ENCODE peak calls at places on chromosomes 3 and 15, in four cellular contexts. One of them, this sample, is unnamed.

GRCh38 chr3:14170569-14171159 is 7.7 kb downstream of the XPC start:
- DNase-seq in activated B cell treated with CpG ODN at 0.5 μM for 24 hours: no peak
- DNase-seq in upper lobe of right lung: no peak
- DNase-seq in SK-N-SH: no peak
- DNase-seq in this sample: no peak

GRCh38 chr3:136195258-136196063 is 674 bp downstream of the MSL2 start:
- DNase-seq in activated B cell treated with CpG ODN at 0.5 μM for 24 hours: peak
- DNase-seq in upper lobe of right lung: peak
- DNase-seq in SK-N-SH: peak
- DNase-seq in this sample: peak

GRCh38 chr3:11555823-11556222 is 87.9 kb downstream of the VGLL4 start:
- DNase-seq in upper lobe of right lung: peak
- DNase-seq in SK-N-SH: no peak
- DNase-seq in activated B cell treated with CpG ODN at 0.5 μM for 24 hours: no peak
- DNase-seq in this sample: no peak

GRCh38 chr3:193396451-193397244 is 18.1 kb upstream of the ATP13A5 start:
- DNase-seq in SK-N-SH: no peak
- DNase-seq in activated B cell treated with CpG ODN at 0.5 μM for 24 hours: no peak
- DNase-seq in upper lobe of right lung: no peak
- DNase-seq in this sample: no peak

GRCh38 chr3:27494784-27495183 is 10.6 kb upstream of the SLC4A7 start:
- DNase-seq in activated B cell treated with CpG ODN at 0.5 μM for 24 hours: no peak
- DNase-seq in SK-N-SH: no peak
- DNase-seq in upper lobe of right lung: no peak
- DNase-seq in this sample: no peak

GRCh38 chr15:48176097-48176496 is 2.0 kb downstream of the MYEF2 start:
- DNase-seq in activated B cell treated with CpG ODN at 0.5 μM for 24 hours: no peak
- DNase-seq in upper lobe of right lung: no peak
- DNase-seq in SK-N-SH: no peak
- DNase-seq in this sample: no peak

GRCh38 chr15:67149859-67150824 is 84.7 kb downstream of the SMAD3 start:
- DNase-seq in SK-N-SH: no peak
- DNase-seq in upper lobe of right lung: no peak
- DNase-seq in activated B cell treated with CpG ODN at 0.5 μM for 24 hours: no peak
- DNase-seq in this sample: no peak

GRCh38 chr15:39504812-39505211 is 76.1 kb upstream of the THBS1 start:
- DNase-seq in SK-N-SH: no peak
- DNase-seq in activated B cell treated with CpG ODN at 0.5 μM for 24 hours: no peak
- DNase-seq in upper lobe of right lung: no peak
- DNase-seq in this sample: no peak

GRCh38 chr3:159765860-159766294 is 222.8 kb upstream of the IL12A start:
- DNase-seq in activated B cell treated with CpG ODN at 0.5 μM for 24 hours: no peak
- DNase-seq in upper lobe of right lung: no peak
- DNase-seq in SK-N-SH: peak
- DNase-seq in this sample: no peak

GRCh38 chr3:49882182-49882581 is 12.5 kb upstream of the CAMKV start:
- DNase-seq in activated B cell treated with CpG ODN at 0.5 μM for 24 hours: no peak
- DNase-seq in upper lobe of right lung: no peak
- DNase-seq in SK-N-SH: no peak
- DNase-seq in this sample: no peak

GRCh38 chr3:99199021-99199420 is 297.5 kb upstream of the DCBLD2 start:
- DNase-seq in SK-N-SH: no peak
- DNase-seq in upper lobe of right lung: no peak
- DNase-seq in activated B cell treated with CpG ODN at 0.5 μM for 24 hours: no peak
- DNase-seq in this sample: no peak

GRCh38 chr3:58148049-58148448 is 62.7 kb downstream of the DNASE1L3 start:
- DNase-seq in SK-N-SH: no peak
- DNase-seq in activated B cell treated with CpG ODN at 0.5 μM for 24 hours: no peak
- DNase-seq in upper lobe of right lung: no peak
- DNase-seq in this sample: no peak

GRCh38 chr3:117540583-117540982 is 831.0 kb downstream of the TUSC7 start:
- DNase-seq in upper lobe of right lung: no peak
- DNase-seq in SK-N-SH: no peak
- DNase-seq in activated B cell treated with CpG ODN at 0.5 μM for 24 hours: no peak
- DNase-seq in this sample: no peak

GRCh38 chr3:127964053-127964452 is 49.0 kb downstream of the KBTBD12 start:
- DNase-seq in activated B cell treated with CpG ODN at 0.5 μM for 24 hours: no peak
- DNase-seq in SK-N-SH: no peak
- DNase-seq in upper lobe of right lung: no peak
- DNase-seq in this sample: no peak

GRCh38 chr15:59199775-59200465 is 6.7 kb upstream of the LDHAL6B start:
- DNase-seq in activated B cell treated with CpG ODN at 0.5 μM for 24 hours: no peak
- DNase-seq in upper lobe of right lung: no peak
- DNase-seq in SK-N-SH: no peak
- DNase-seq in this sample: no peak

GRCh38 chr15:84947947-84948830 is 33.5 kb upstream of the PDE8A start:
- DNase-seq in upper lobe of right lung: no peak
- DNase-seq in activated B cell treated with CpG ODN at 0.5 μM for 24 hours: no peak
- DNase-seq in SK-N-SH: no peak
- DNase-seq in this sample: no peak

GRCh38 chr3:112126501-112126900 is 6.5 kb downstream of the GCSAM start:
- DNase-seq in SK-N-SH: no peak
- DNase-seq in upper lobe of right lung: no peak
- DNase-seq in activated B cell treated with CpG ODN at 0.5 μM for 24 hours: no peak
- DNase-seq in this sample: no peak

GRCh38 chr15:32775103-32775502 is 57.3 kb downstream of the GREM1 start:
- DNase-seq in upper lobe of right lung: no peak
- DNase-seq in SK-N-SH: no peak
- DNase-seq in activated B cell treated with CpG ODN at 0.5 μM for 24 hours: no peak
- DNase-seq in this sample: no peak

GRCh38 chr15:32778391-32779176 is 60.8 kb downstream of the GREM1 start:
- DNase-seq in upper lobe of right lung: no peak
- DNase-seq in activated B cell treated with CpG ODN at 0.5 μM for 24 hours: no peak
- DNase-seq in SK-N-SH: no peak
- DNase-seq in this sample: no peak

GRCh38 chr15:32774022-32774421 is 56.2 kb downstream of the GREM1 start:
- DNase-seq in SK-N-SH: no peak
- DNase-seq in activated B cell treated with CpG ODN at 0.5 μM for 24 hours: no peak
- DNase-seq in upper lobe of right lung: no peak
- DNase-seq in this sample: no peak
- TF ChIP-seq CTCF in SK-N-SH: no peak
- TF ChIP-seq CTCF in activated B cell treated with CpG ODN at 0.5 μM for 24 hours: no peak
- TF ChIP-seq CTCF in upper lobe of right lung: no peak
- TF ChIP-seq CTCF in this sample: no peak

DNA sequence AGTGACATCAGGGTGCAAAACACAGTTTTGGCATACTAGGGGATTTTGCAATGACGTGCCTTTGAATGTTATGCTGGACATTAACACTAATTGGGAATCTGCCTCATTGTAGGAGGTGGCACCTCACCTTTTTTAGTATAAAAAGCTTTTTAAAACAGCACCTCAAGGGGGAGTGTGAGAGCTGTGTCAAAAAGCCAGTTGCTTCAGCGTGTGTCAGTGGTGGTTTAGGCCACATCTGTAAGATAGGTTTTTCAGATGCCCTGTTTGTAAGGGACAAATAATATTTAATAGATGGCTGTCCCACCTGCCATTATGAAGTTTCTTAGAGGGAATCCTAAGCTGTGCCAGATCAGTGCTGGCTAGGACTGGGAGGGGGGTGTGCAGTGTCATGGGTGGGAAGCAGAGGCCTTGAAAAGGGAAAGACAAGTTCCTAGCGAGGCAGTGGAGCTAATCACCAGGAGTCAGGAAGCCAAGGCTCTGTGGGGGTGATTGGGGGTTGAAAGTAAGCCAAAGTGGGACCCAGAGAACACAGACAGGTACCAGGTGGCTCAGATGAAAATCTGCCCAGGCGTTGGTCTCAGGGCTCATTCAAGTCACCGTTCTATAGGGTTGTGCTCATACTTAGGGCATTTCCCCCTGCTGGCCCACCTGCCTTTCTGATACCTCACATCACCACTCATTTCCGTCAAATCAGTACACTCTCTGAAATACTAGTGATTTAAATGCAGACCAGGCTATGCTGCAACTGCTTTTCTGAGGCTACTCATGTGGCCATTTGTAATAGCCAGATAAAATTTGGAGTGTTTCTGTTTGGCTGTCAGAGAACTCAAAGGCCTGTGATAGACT is 120.5 kb downstream of the BBX start:
- DNase-seq in SK-N-SH: no peak
- DNase-seq in activated B cell treated with CpG ODN at 0.5 μM for 24 hours: no peak
- DNase-seq in upper lobe of right lung: no peak
- DNase-seq in this sample: no peak
- TF ChIP-seq CTCF in SK-N-SH: peak
- TF ChIP-seq CTCF in activated B cell treated with CpG ODN at 0.5 μM for 24 hours: no peak
- TF ChIP-seq CTCF in upper lobe of right lung: peak
- TF ChIP-seq CTCF in this sample: no peak

GRCh38 chr3:171453175-171453868 is 6.9 kb downstream of the TNIK start:
- DNase-seq in SK-N-SH: no peak
- DNase-seq in activated B cell treated with CpG ODN at 0.5 μM for 24 hours: no peak
- DNase-seq in upper lobe of right lung: no peak
- DNase-seq in this sample: no peak
- TF ChIP-seq CTCF in SK-N-SH: peak
- TF ChIP-seq CTCF in activated B cell treated with CpG ODN at 0.5 μM for 24 hours: no peak
- TF ChIP-seq CTCF in upper lobe of right lung: no peak
- TF ChIP-seq CTCF in this sample: peak

DNA sequence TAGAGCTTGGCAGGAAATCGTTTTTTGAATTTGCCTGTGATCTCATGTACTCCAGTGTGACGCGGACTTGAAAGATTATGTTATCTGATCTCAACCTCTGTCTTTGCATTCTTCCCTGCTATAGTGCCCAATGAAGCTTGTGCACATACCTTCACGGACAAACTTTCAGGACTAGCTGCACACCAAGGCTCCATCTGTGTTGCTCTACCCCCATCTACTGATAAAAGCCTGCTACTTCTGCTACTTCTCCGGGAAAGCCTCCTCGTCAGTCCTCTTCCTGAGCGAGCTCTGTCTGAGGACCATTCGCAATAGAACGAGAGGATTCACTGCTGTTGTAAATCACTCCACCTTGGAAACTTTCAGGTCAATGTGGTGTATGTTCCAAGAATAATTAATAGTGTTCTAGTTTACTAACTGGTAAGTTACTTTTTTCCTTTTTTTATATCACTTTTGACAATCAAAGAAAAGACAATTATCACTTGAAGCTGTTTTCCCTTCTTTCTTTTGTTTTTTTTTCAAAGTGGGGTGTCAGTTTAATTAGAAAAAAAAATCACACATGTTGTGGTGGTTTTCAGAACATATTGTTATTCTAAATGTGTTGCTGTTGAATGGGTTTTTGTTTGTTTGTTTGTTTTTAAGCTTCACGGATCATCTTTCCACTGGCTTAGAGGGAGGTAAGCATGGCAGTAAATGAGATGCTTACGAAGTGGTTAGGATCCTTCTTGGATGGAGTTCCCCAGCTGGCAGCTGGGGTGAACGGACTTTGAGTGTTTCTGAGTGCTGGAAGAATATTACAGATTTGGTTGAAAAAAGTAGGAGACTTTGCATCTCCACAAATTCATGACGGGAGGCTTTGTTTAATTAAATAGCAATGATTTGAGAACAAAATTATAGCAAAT is 217.7 kb downstream of the ARRDC4 start:
- DNase-seq in upper lobe of right lung: no peak
- DNase-seq in activated B cell treated with CpG ODN at 0.5 μM for 24 hours: no peak
- DNase-seq in SK-N-SH: peak
- DNase-seq in this sample: no peak
- TF ChIP-seq CTCF in upper lobe of right lung: peak
- TF ChIP-seq CTCF in activated B cell treated with CpG ODN at 0.5 μM for 24 hours: no peak
- TF ChIP-seq CTCF in SK-N-SH: peak
- TF ChIP-seq CTCF in this sample: no peak

DNA sequence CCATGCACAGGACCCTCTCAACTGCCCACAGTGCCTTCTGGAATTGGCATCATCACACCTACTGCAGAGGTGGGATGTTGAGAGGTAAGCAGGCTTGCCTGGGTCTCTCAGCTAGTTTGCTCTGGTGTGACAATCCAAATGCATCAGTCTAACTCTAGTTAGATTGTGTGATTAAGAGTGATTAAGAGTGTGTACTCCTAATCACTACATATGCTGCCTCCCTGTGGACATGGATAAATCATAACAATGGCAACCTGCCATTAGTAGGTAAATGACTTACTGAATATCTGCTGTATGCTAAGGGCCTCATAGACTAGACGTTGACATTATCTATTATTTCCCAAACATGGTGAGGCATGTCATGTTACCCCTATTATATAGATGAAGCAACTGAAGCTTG is 342.1 kb downstream of the OCA2 start:
- DNase-seq in activated B cell treated with CpG ODN at 0.5 μM for 24 hours: no peak
- DNase-seq in upper lobe of right lung: no peak
- DNase-seq in SK-N-SH: no peak
- DNase-seq in this sample: no peak
- TF ChIP-seq CTCF in activated B cell treated with CpG ODN at 0.5 μM for 24 hours: no peak
- TF ChIP-seq CTCF in upper lobe of right lung: no peak
- TF ChIP-seq CTCF in SK-N-SH: no peak
- TF ChIP-seq CTCF in this sample: no peak